ENCODE peak calls at places on chromosome 12, in seven cellular contexts. V, T, J, W, C, S and N are unnamed samples.

GRCh38 chr12:6074979-6075585 is 49.4 kb downstream of the VWF start:
- DNase-seq in C (no peak), V (peak), S (no peak), T (no peak), W (no peak), J (no peak), N (no peak)

GRCh38 chr12:98737327-98737722 is 92.2 kb downstream of the APAF1 start:
- DNase-seq in V (no peak), J (no peak), T (no peak), S (no peak), W (no peak), C (no peak), N (no peak)

GRCh38 chr12:65188179-65188709 is 18.9 kb downstream of the LEMD3 start:
- DNase-seq in V (no peak), W (no peak), T (no peak), C (no peak), S (no peak), J (no peak), N (no peak)

GRCh38 chr12:48084066-48084465 is 21.8 kb downstream of the SENP1 start:
- DNase-seq in W (peak), C (no peak), V (no peak), T (peak), S (no peak), J (no peak), N (no peak)

GRCh38 chr12:132593521-132593920 is 16.9 kb downstream of the LRCOL1 start:
- DNase-seq in J (no peak), S (no peak), W (no peak), T (no peak), C (no peak), V (peak), N (no peak)

GRCh38 chr12:10214877-10215267 is 2.2 kb downstream of the GABARAPL1 start:
- DNase-seq in C (no peak), V (no peak), J (no peak), T (peak), W (no peak), S (no peak), N (no peak)

GRCh38 chr12:53938276-53939140 is at the start of gene HOXC13:
- DNase-seq in S (no peak), T (peak), W (no peak), C (peak), V (no peak), J (no peak), N (no peak)

GRCh38 chr12:27576667-27577347 is 52.8 kb downstream of the PPFIBP1 start:
- DNase-seq in W (no peak), V (no peak), S (no peak), C (no peak), J (no peak), T (peak), N (no peak)

GRCh38 chr12:12704593-12705230 is 8.7 kb upstream of the GPR19 start:
- DNase-seq in V (no peak), T (peak), J (no peak), W (peak), S (no peak), C (no peak), N (no peak)